ENCODE peak calls at places on chromosomes 13 and 19, in four cellular contexts. P is head of caudate nucleus, Q is NCI-H2029 treated with DMSO at 0.1 percent for 48 hours, B is NT2/D1. H is an unnamed sample.

GRCh38 chr13:114140909-114141255 is 8.5 kb upstream of the RASA3 start:
- DNase-seq in Q (no peak), B (no peak), P (no peak), H (no peak)

GRCh38 chr19:41707502-41707812 is 969 bp upstream of the CEACAM5 start:
- DNase-seq in P (no peak), B (no peak), Q (no peak), H (no peak)

GRCh38 chr13:112069063-112069726 is 2.2 kb downstream of the SOX1 start:
- DNase-seq in Q (no peak), B (no peak), P (no peak), H (no peak)

GRCh38 chr13:112053744-112054615 is 13.0 kb upstream of the SOX1 start:
- DNase-seq in Q (no peak), P (no peak), B (no peak), H (no peak)

GRCh38 chr13:36074659-36075058 is 56.5 kb downstream of the DCLK1 start:
- DNase-seq in P (peak), Q (peak), B (no peak), H (peak)

GRCh38 chr19:13506550-13506878 is 235 bp upstream of the CACNA1A start:
- DNase-seq in P (peak), B (no peak), Q (no peak), H (no peak)

GRCh38 chr19:12260236-12260635 is 34.4 kb downstream of the ZNF44 start:
- DNase-seq in P (no peak), B (no peak), Q (no peak), H (no peak)

GRCh38 chr19:14085309-14085995 is at the start of gene C19orf67:
- DNase-seq in P (no peak), B (no peak), Q (no peak), H (no peak)

GRCh38 chr19:1990230-1991017 is 25.1 kb downstream of the BTBD2 start:
- DNase-seq in B (no peak), P (no peak), Q (no peak), H (no peak)

GRCh38 chr19:30666301-30666803 is 294.2 kb downstream of the ZNF536 start:
- DNase-seq in Q (peak), P (peak), B (peak), H (peak)

GRCh38 chr13:97076898-97077297 is 82.6 kb upstream of the OXGR1 start:
- DNase-seq in Q (no peak), B (no peak), P (peak), H (peak)

GRCh38 chr13:106569233-106570095 is 1.5 kb upstream of the ARGLU1 start:
- DNase-seq in B (no peak), Q (no peak), P (no peak), H (no peak)

GRCh38 chr19:1489463-1489971 is 633 bp downstream of the PCSK4 start:
- DNase-seq in P (no peak), Q (no peak), B (no peak), H (no peak)

GRCh38 chr13:46885018-46885417 is 11.8 kb downstream of the HTR2A start:
- DNase-seq in B (no peak), P (no peak), Q (no peak), H (no peak)

GRCh38 chr19:44775676-44776240 is 1.9 kb upstream of the CBLC start:
- DNase-seq in Q (no peak), P (no peak), B (no peak), H (no peak)

GRCh38 chr13:41649659-41650058 is 192.3 kb downstream of the RGCC start:
- DNase-seq in P (no peak), Q (no peak), B (no peak), H (no peak)

GRCh38 chr19:55703790-55704215 is 28.8 kb downstream of the EPN1 start:
- DNase-seq in Q (no peak), P (peak), B (peak), H (peak)

GRCh38 chr19:13699786-13700185 is 64.5 kb upstream of the MRI1 start:
- DNase-seq in B (no peak), P (no peak), Q (no peak), H (no peak)

GRCh38 chr19:20423381-20424207 is 142.0 kb downstream of the ZNF737 start:
- DNase-seq in Q (peak), P (peak), B (no peak), H (peak)

GRCh38 chr13:45472171-45472705 is 7.5 kb downstream of the COG3 start:
- DNase-seq in Q (no peak), P (no peak), B (no peak), H (no peak)

GRCh38 chr13:37065893-37066526 is 6.5 kb upstream of the SUPT20H start:
- DNase-seq in Q (no peak), B (no peak), P (no peak), H (no peak)

GRCh38 chr13:40352385-40352778 is 314.1 kb downstream of the FOXO1 start:
- DNase-seq in Q (no peak), B (no peak), P (peak), H (peak)

GRCh38 chr19:48795855-48796142 is 15.0 kb downstream of the BCAT2 start:
- DNase-seq in P (no peak), B (no peak), Q (no peak), H (no peak)

GRCh38 chr19:42028304-42029216 is 34.5 kb upstream of the ATP1A3 start:
- DNase-seq in P (peak), B (peak), Q (no peak), H (no peak)

GRCh38 chr19:17107546-17108452 is 32.2 kb downstream of the MYO9B start:
- DNase-seq in P (peak), B (no peak), Q (no peak), H (peak)

GRCh38 chr19:677201-677600 is 1.0 kb downstream of the FSTL3 start:
- DNase-seq in Q (no peak), B (no peak), P (no peak), H (no peak)

GRCh38 chr13:95403349-95404140 is 102.3 kb upstream of the ABCC4 start:
- DNase-seq in Q (no peak), P (no peak), B (peak), H (no peak)

GRCh38 chr19:6801397-6802086 is 29.0 kb downstream of the VAV1 start:
- DNase-seq in P (peak), B (no peak), Q (peak), H (peak)

GRCh38 chr19:18477042-18477760 is 39.3 kb upstream of the ISYNA1 start:
- DNase-seq in P (no peak), B (no peak), Q (no peak), H (no peak)

GRCh38 chr19:5048727-5049553 is 80.0 kb downstream of the KDM4B start:
- DNase-seq in P (no peak), Q (no peak), B (no peak), H (no peak)

GRCh38 chr19:35076026-35076370 is 34.5 kb downstream of the HPN start:
- DNase-seq in P (no peak), B (no peak), Q (no peak), H (no peak)

GRCh38 chr19:19321143-19321577 is 531 bp downstream of the MAU2 start:
- DNase-seq in Q (no peak), B (peak), P (peak), H (no peak)

GRCh38 chr13:25608181-25608580 is 236.4 kb downstream of the ATP8A2 start:
- DNase-seq in Q (peak), B (no peak), P (no peak), H (no peak)

H was measured in pons.